ENCODE peak calls at places on chromosome 6, in six cellular contexts. I is A549, O is SK-N-SH, F is K562, K is H1, X is GM12878. A is an unnamed sample.
A peak's percentile ranks its signal among the peaks of the same experiment; 100 is the strongest.

GRCh38 chr6:135226537-135226936 is 45.4 kb downstream of the MYB start:
- DNase-seq in O (no peak), K (no peak), F (no peak), X (peak; percentile 66), I (no peak), A (no peak)

GRCh38 chr6:3908961-3909360 is 59.8 kb downstream of the FAM50B start:
- DNase-seq in O (no peak), F (no peak), K (no peak), X (no peak), I (no peak), A (no peak)

GRCh38 chr6:73746776-73747175 is 50.8 kb downstream of the CD109 start:
- DNase-seq in O (no peak), X (no peak), F (no peak), K (no peak), I (no peak), A (no peak)

GRCh38 chr6:1636971-1637871 is 27.5 kb downstream of the FOXC1 start:
- DNase-seq in I (no peak), K (no peak), X (no peak), F (no peak), O (no peak), A (no peak)

GRCh38 chr6:130622142-130622541 is 205.1 kb upstream of the SMLR1 start:
- DNase-seq in O (no peak), F (no peak), I (no peak), K (no peak), X (no peak), A (no peak)

GRCh38 chr6:51753635-51754034 is 333.8 kb downstream of the PKHD1 start:
- DNase-seq in X (no peak), I (no peak), O (no peak), K (peak; percentile 39), F (peak; percentile 9), A (peak; percentile 3)

GRCh38 chr6:163711615-163712568 is 297.4 kb downstream of the QKI start:
- DNase-seq in X (peak; percentile 72), O (peak; percentile 81), K (no peak), F (no peak), I (peak; percentile 8), A (peak; percentile 11)

GRCh38 chr6:53302678-53303360 is 45.9 kb downstream of the ELOVL5 start:
- DNase-seq in O (no peak), K (no peak), I (no peak), X (no peak), F (no peak), A (peak; percentile 39)

GRCh38 chr6:158686791-158687381 is 37.0 kb downstream of the SYTL3 start:
- DNase-seq in I (no peak), X (no peak), O (no peak), F (no peak), K (no peak), A (no peak)

GRCh38 chr6:161414800-161415199 is 140.9 kb upstream of the AGPAT4 start:
- DNase-seq in K (no peak), X (no peak), O (no peak), I (no peak), F (no peak), A (no peak)

GRCh38 chr6:109304284-109305015 is 77.8 kb downstream of the CD164 start:
- DNase-seq in F (peak; percentile 82), I (no peak), X (no peak), K (no peak), O (no peak), A (no peak)

GRCh38 chr6:56101141-56101553 is 146.2 kb downstream of the COL21A1 start:
- DNase-seq in K (no peak), O (no peak), I (peak; percentile 9), F (no peak), X (no peak), A (peak; percentile 48)

GRCh38 chr6:32796848-32797776 is 19.7 kb downstream of the HLA-DOB start:
- DNase-seq in O (peak; percentile 48), K (peak; percentile 19), X (no peak), I (peak; percentile 34), F (peak; percentile 78), A (peak; percentile 57)
- TF ChIP-seq CHD2 in O (no peak), K (no peak), X (peak; percentile 6), I (no peak), F (no peak), A (no peak)

GRCh38 chr6:26609463-26609862 is 12.7 kb downstream of the ABT1 start:
- DNase-seq in K (no peak), X (no peak), F (no peak), I (no peak), O (no peak), A (no peak)

GRCh38 chr6:26611599-26611998 is 14.8 kb downstream of the ABT1 start:
- DNase-seq in O (no peak), I (no peak), K (no peak), F (no peak), X (no peak), A (no peak)

GRCh38 chr6:26604026-26604425 is 7.3 kb downstream of the ABT1 start:
- DNase-seq in F (no peak), O (no peak), X (no peak), I (no peak), K (no peak), A (no peak)

GRCh38 chr6:26604797-26605196 is 8.0 kb downstream of the ABT1 start:
- DNase-seq in I (no peak), O (no peak), X (no peak), F (no peak), K (no peak), A (no peak)

DNA sequence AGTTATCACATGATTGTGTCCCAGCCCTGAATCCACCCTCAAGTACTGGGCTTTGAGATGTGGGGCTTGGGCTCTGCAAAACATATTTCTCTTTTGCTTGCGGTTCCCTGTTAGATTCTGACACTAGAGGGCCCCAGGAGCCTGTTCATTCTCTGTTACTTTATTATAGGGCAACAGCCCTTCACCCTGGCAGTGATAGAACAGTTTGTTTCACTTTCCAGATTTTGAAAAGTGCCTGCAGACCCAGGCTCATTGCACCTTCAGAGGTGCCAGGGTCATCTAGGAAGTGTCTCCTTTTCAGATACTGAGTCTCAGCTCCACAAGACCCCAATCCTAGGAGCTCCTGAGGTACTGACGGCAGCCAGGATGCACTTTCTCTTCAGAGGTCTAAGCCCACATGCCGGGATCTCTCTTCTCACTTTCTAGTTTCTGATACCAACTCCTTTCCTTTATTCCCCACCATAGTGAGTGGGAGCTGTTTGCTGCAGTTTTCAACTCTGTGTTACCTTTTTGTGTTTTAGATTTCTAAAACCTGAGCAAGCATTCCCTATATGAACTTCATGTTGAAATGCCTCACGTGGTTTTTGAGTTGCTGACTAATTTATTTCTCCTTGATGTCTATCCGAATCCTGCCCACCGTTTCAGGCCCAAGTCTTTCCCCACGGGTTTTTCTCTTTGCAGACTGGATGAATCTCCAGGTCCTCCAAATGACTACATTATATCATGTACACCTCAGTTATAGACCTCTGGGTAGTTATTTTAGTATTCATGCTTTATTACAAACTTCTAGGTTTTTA is 10.9 kb downstream of the ABT1 start:
- DNase-seq in X (no peak), I (peak; percentile 44), O (peak; percentile 71), K (no peak), F (peak; percentile 66), A (peak; percentile 72)
- TF ChIP-seq CHD2 in X (peak; percentile 16), I (no peak), O (no peak), K (no peak), F (no peak), A (no peak)

GRCh38 chr6:39937686-39938333 is 3.5 kb upstream of the MOCS1 start:
- DNase-seq in I (no peak), X (no peak), O (no peak), K (no peak), F (no peak), A (no peak)

GRCh38 chr6:39941138-39941537 is 6.9 kb upstream of the MOCS1 start:
- DNase-seq in O (no peak), K (no peak), F (no peak), I (no peak), X (no peak), A (no peak)

GRCh38 chr6:39941820-39942219 is 7.6 kb upstream of the MOCS1 start:
- DNase-seq in K (no peak), X (no peak), I (no peak), F (no peak), O (no peak), A (no peak)

GRCh38 chr6:39936857-39937256 is 2.6 kb upstream of the MOCS1 start:
- DNase-seq in K (no peak), O (no peak), I (no peak), X (no peak), F (no peak), A (no peak)

DNA sequence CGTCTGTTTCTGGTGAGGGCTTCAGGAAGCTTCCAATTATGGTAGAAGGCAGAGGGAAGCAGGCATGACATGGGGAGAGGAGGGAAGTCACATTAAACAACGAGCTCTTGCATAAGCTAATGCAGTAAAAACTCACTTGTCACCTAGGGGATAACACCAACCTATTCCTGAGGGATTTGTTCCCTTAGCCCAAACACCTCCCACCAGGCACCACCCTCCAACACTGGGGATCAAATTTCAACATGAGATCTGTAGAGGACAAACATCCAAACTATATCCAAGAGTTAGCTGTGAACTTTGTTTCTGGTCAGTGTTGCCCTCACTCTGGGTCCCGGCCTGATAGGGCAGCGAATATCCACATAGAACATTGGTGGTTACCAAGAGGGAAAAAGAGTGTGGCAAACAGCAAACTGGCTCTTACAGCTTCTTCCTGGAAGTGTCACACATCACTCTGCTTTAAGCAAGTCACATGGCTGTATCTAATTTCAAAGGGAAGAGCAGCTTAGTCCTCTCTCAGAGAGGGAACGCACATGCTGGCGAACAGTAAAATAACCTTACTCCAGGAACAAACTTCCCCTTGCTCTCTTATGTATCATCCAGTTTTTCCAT is 4.6 kb upstream of the MOCS1 start:
- DNase-seq in O (no peak), I (no peak), F (no peak), X (no peak), K (no peak), A (peak; percentile 19)
- TF ChIP-seq CHD2 in O (no peak), I (no peak), F (no peak), X (no peak), K (no peak), A (no peak)

DNA sequence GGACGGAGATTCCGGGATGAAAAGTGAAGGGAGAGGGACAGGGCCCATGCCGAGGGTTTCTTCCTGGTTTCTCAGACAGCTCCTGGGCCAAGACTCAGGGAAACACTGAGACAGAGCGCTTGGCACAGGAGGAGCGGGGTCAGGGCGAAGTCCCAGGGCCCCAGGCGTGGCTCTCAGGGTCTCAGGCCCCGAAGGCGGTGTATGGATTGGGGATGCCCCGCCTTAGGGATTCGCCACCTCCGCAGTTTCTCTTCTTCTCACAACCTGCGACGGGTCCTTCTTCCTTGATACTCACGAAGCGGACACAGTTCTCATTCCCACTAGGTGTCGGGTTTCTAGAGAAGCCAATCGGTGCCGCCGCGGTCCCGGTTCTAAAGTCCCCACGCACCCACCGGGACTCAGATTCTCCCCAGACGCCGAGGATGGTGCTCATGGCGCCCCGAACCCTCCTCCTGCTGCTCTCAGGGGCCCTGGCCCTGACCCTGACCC is 55.0 kb upstream of the HLA-A start:
- DNase-seq in X (no peak), F (no peak), I (no peak), O (no peak), K (no peak), A (no peak)
- TF ChIP-seq CHD2 in X (no peak), F (no peak), I (no peak), O (no peak), K (no peak), A (no peak)

GRCh38 chr6:113011803-113012202 is 664.7 kb downstream of the RFPL4B start:
- DNase-seq in X (no peak), F (no peak), K (no peak), O (no peak), I (no peak), A (no peak)
- TF ChIP-seq CHD2 in X (no peak), F (no peak), K (no peak), O (no peak), I (no peak), A (no peak)

A was measured in HepG2.